ENCODE peak calls at places on chromosomes 13 and 19, in seven cellular contexts. N is GM12878, D is HepG2, J is K562, G is GM12892, I is H1, H is SK-N-SH. Q is an unnamed sample.

GRCh38 chr13:99359493-99359892 is 52.3 kb upstream of the GPR183 start:
- DNase-seq in H (no peak), J (no peak), I (no peak), G (no peak), N (no peak), D (no peak), Q (no peak)

GRCh38 chr13:78323848-78324247 is 279.5 kb downstream of the POU4F1 start:
- DNase-seq in N (no peak), G (no peak), D (no peak), H (no peak), I (no peak), J (no peak), Q (no peak)

GRCh38 chr19:2039959-2040646 is 10.9 kb downstream of the MKNK2 start:
- DNase-seq in H (no peak), J (no peak), D (no peak), I (no peak), G (no peak), N (no peak), Q (no peak)

GRCh38 chr13:32264407-32264806 is 50.8 kb downstream of the ZAR1L start:
- DNase-seq in J (no peak), I (no peak), G (no peak), H (no peak), D (no peak), N (no peak), Q (no peak)

GRCh38 chr13:29753593-29754485 is 96.6 kb downstream of the UBL3 start:
- DNase-seq in H (no peak), G (no peak), N (no peak), J (no peak), D (no peak), I (no peak), Q (no peak)

GRCh38 chr19:49907745-49908446 is 11.2 kb upstream of the IL4I1 start:
- DNase-seq in H (no peak), J (no peak), I (no peak), D (no peak), G (no peak), N (peak; percentile 59), Q (no peak)

GRCh38 chr19:13463296-13463695 is 43.0 kb downstream of the CACNA1A start:
- DNase-seq in J (peak; percentile 28), H (no peak), N (no peak), I (no peak), D (no peak), G (no peak), Q (no peak)

GRCh38 chr19:39555883-39556282 is 15.9 kb upstream of the EID2 start:
- DNase-seq in H (no peak), G (no peak), N (no peak), J (no peak), I (no peak), D (no peak), Q (no peak)

GRCh38 chr19:47389150-47389556 is 30.2 kb downstream of the MEIS3 start:
- DNase-seq in H (no peak), D (peak; percentile 11), N (no peak), J (no peak), G (no peak), I (no peak), Q (no peak)

GRCh38 chr19:58395220-58395978 is at the start of gene RNF225:
- DNase-seq in H (no peak), G (no peak), I (peak; percentile 66), J (no peak), D (no peak), N (no peak), Q (no peak)

GRCh38 chr13:108302279-108302678 is 32.8 kb downstream of the TNFSF13B start:
- DNase-seq in H (no peak), G (no peak), I (no peak), D (no peak), N (no peak), J (no peak), Q (no peak)

GRCh38 chr19:38250821-38251563 is 5.2 kb downstream of the PPP1R14A start:
- DNase-seq in N (no peak), I (no peak), D (peak; percentile 82), G (no peak), H (no peak), J (no peak), Q (no peak)

GRCh38 chr13:51997641-51998330 is 13.5 kb downstream of the ATP7B start:
- DNase-seq in N (no peak), J (peak; percentile 61), D (peak; percentile 90), H (no peak), I (no peak), G (no peak), Q (no peak)

GRCh38 chr13:20714161-20714560 is 10.7 kb downstream of the IL17D start:
- DNase-seq in G (no peak), D (no peak), J (no peak), N (no peak), I (no peak), H (no peak), Q (no peak)

GRCh38 chr13:105272660-105273631 is 1262.5 kb downstream of the EFNB2 start:
- DNase-seq in H (no peak), D (no peak), J (no peak), I (no peak), N (no peak), G (no peak), Q (no peak)

GRCh38 chr19:4539169-4539696 is 603 bp downstream of the LRG1 start:
- DNase-seq in G (no peak), N (no peak), H (no peak), J (no peak), D (no peak), I (no peak), Q (no peak)

GRCh38 chr19:33819875-33820781 is 23.5 kb downstream of the KCTD15 start:
- DNase-seq in H (peak; percentile 36), I (no peak), N (no peak), G (no peak), D (peak; percentile 53), J (peak; percentile 76), Q (no peak)

GRCh38 chr19:45765365-45766292 is 3.4 kb downstream of the SIX5 start:
- DNase-seq in N (no peak), J (no peak), D (no peak), G (no peak), I (no peak), H (peak; percentile 54), Q (no peak)

GRCh38 chr19:42255766-42256750 is 1.1 kb upstream of the ERF start:
- DNase-seq in G (no peak), J (peak; percentile 54), H (peak; percentile 77), I (no peak), D (no peak), N (no peak), Q (no peak)

GRCh38 chr19:460877-461609 is at the start of gene SHC2:
- DNase-seq in D (no peak), H (peak; percentile 91), N (no peak), J (no peak), I (no peak), G (no peak), Q (no peak)

DNA sequence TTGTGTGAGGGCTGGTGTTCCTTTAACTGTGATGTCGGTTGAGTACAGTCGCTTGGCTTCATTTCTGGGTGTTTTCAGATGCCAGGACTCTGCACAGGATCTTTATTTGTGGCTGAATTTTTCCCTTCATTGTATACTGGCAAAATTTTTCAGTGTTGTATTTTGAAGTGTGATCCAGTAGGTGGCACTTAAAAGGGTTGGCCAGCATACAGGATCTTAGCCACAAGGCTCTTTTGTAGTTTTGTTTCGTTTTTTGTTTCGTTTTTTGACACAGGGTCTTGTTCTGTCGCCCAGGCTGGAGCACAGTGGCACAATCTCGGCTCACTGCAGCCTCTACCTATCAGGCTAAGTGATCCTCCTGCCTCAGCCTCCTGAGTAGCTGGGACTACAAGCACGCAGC is 8.7 kb downstream of the FCAR start:
- DNase-seq in D (peak; percentile 12), J (no peak), I (no peak), N (peak; percentile 35), H (no peak), G (no peak), Q (peak; percentile 37)
- TF ChIP-seq TAF1 in D (no peak), J (no peak), I (no peak), N (no peak), H (no peak), G (no peak), Q (peak; percentile 20)

GRCh38 chr19:43651758-43652545 is 12.3 kb upstream of the CADM4 start:
- DNase-seq in I (no peak), D (peak; percentile 75), H (peak; percentile 72), N (no peak), J (peak; percentile 89), G (peak; percentile 50), Q (no peak)
- TF ChIP-seq TAF1 in I (no peak), D (no peak), H (no peak), N (no peak), J (no peak), G (no peak), Q (no peak)

DNA sequence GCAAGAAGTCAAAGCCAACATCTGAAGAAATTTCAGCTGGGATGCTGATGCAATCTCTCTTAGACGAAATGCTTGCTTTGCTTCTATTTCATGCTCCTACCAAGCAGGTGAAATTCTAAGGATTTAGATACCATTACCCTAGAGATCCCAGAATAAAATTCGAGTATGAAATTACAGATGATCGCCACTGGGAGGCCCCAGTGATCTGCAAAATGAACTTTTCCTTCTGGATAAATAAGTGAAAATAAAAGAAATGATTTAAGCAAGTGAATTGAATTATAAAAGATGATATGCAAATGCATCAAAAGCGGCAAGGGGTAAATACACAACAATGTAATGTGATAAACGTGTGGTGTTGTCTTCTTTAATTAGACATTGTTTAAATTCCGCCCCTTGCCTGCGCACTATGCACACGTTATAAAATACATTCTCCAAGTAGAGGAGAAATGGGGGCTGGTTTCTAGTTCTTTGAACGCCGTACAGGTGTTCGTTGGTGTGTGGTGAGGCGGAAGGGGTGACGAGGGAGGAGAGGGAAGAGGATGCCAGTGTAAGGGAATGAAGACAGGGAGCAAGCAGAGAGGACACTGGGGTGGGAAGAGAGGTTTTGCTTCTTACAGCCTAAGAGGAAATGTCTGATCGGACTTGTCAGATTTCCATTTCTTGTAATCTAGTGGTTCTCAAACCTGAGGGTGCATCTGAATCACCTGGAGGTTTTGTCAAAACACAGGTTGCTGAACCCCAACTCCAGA is 58.0 kb downstream of the ERCC5 start:
- DNase-seq in D (no peak), I (no peak), G (no peak), H (peak; percentile 28), N (no peak), J (peak; percentile 17), Q (no peak)
- TF ChIP-seq TAF1 in D (no peak), I (no peak), G (no peak), H (no peak), N (no peak), J (no peak), Q (no peak)

GRCh38 chr13:66071018-66071417 is 1159.1 kb downstream of the PCDH9 start:
- DNase-seq in D (no peak), N (no peak), I (no peak), J (peak; percentile 36), G (no peak), H (no peak), Q (no peak)
- TF ChIP-seq TAF1 in D (no peak), N (no peak), I (no peak), J (no peak), G (no peak), H (no peak), Q (no peak)

GRCh38 chr13:79525051-79525450 is 44.1 kb downstream of the NDFIP2 start:
- DNase-seq in G (no peak), D (no peak), I (no peak), N (no peak), H (no peak), J (no peak), Q (no peak)

GRCh38 chr13:79522583-79522982 is 41.6 kb downstream of the NDFIP2 start:
- DNase-seq in H (no peak), D (no peak), J (peak; percentile 39), G (no peak), I (no peak), N (peak; percentile 69), Q (peak; percentile 5)

GRCh38 chr13:79516590-79516989 is 35.6 kb downstream of the NDFIP2 start:
- DNase-seq in I (no peak), N (no peak), H (no peak), J (no peak), D (no peak), G (no peak), Q (no peak)

GRCh38 chr13:79519252-79519651 is 38.3 kb downstream of the NDFIP2 start:
- DNase-seq in G (no peak), J (no peak), I (no peak), H (no peak), N (no peak), D (no peak), Q (no peak)
- TF ChIP-seq TAF1 in G (no peak), J (no peak), I (no peak), H (no peak), N (no peak), D (no peak), Q (no peak)

Q was measured in GM12891.